ENCODE peak calls at places on chromosomes 4 and X, in four cellular contexts. One of them, this sample, is unnamed.

GRCh38 chrX:37755073-37755472 is 24.8 kb upstream of the CYBB start:
- DNase-seq in K562: peak
- DNase-seq in HepG2: no peak
- DNase-seq in H1: no peak
- DNase-seq in this sample: no peak

GRCh38 chrX:136880003-136880451 is 498 bp downstream of the RBMX start:
- DNase-seq in K562: peak
- DNase-seq in HepG2: no peak
- DNase-seq in H1: peak
- DNase-seq in this sample: no peak

GRCh38 chrX:66892004-66892403 is 253.1 kb upstream of the EDA2R start:
- DNase-seq in K562: no peak
- DNase-seq in HepG2: no peak
- DNase-seq in H1: no peak
- DNase-seq in this sample: no peak

GRCh38 chrX:10795721-10796120 is 175.3 kb upstream of the MID1 start:
- DNase-seq in K562: no peak
- DNase-seq in HepG2: no peak
- DNase-seq in H1: no peak
- DNase-seq in this sample: no peak

GRCh38 chrX:100625985-100626491 is 10.6 kb downstream of the TSPAN6 start:
- DNase-seq in K562: no peak
- DNase-seq in HepG2: no peak
- DNase-seq in H1: no peak
- DNase-seq in this sample: no peak

GRCh38 chrX:15107367-15107988 is 162.4 kb downstream of the ASB9 start:
- DNase-seq in K562: no peak
- DNase-seq in HepG2: no peak
- DNase-seq in H1: no peak
- DNase-seq in this sample: no peak

GRCh38 chr4:60744767-60745166 is 455.4 kb upstream of the ADGRL3 start:
- DNase-seq in K562: no peak
- DNase-seq in HepG2: no peak
- DNase-seq in H1: no peak
- DNase-seq in this sample: peak

GRCh38 chrX:41846714-41847113 is 76.6 kb downstream of the CASK start:
- DNase-seq in K562: no peak
- DNase-seq in HepG2: no peak
- DNase-seq in H1: no peak
- DNase-seq in this sample: no peak

GRCh38 chrX:18354369-18355329 is at the start of gene SCML2:
- DNase-seq in K562: peak
- DNase-seq in HepG2: peak
- DNase-seq in H1: peak
- DNase-seq in this sample: peak

GRCh38 chrX:87338510-87338909 is 179.1 kb upstream of the KLHL4 start:
- DNase-seq in K562: peak
- DNase-seq in HepG2: peak
- DNase-seq in H1: no peak
- DNase-seq in this sample: no peak

GRCh38 chrX:115330498-115331138 is 41.1 kb downstream of the LUZP4 start:
- DNase-seq in K562: peak
- DNase-seq in HepG2: peak
- DNase-seq in H1: no peak
- DNase-seq in this sample: peak

GRCh38 chrX:6701085-6701484 is 166.2 kb upstream of the VCX3A start:
- DNase-seq in K562: no peak
- DNase-seq in HepG2: no peak
- DNase-seq in H1: no peak
- DNase-seq in this sample: no peak

GRCh38 chrX:1385824-1386223 is 6.1 kb downstream of the SLC25A6 start:
- DNase-seq in K562: no peak
- DNase-seq in HepG2: no peak
- DNase-seq in H1: peak
- DNase-seq in this sample: peak

GRCh38 chr4:27121830-27122229 is 261.2 kb downstream of the STIM2 start:
- DNase-seq in K562: no peak
- DNase-seq in HepG2: no peak
- DNase-seq in H1: no peak
- DNase-seq in this sample: no peak

GRCh38 chr4:139849219-139849618 is 183.6 kb downstream of the MGST2 start:
- DNase-seq in K562: no peak
- DNase-seq in HepG2: peak
- DNase-seq in H1: no peak
- DNase-seq in this sample: no peak

GRCh38 chr4:66000500-66001117 is 330.3 kb upstream of the EPHA5 start:
- DNase-seq in K562: no peak
- DNase-seq in HepG2: no peak
- DNase-seq in H1: no peak
- DNase-seq in this sample: no peak

GRCh38 chr4:52560844-52561280 is 98.2 kb downstream of the USP46 start:
- DNase-seq in K562: no peak
- DNase-seq in HepG2: no peak
- DNase-seq in H1: no peak
- DNase-seq in this sample: no peak

GRCh38 chr4:26069218-26069617 is 155.2 kb downstream of the SMIM20 start:
- DNase-seq in K562: peak
- DNase-seq in HepG2: peak
- DNase-seq in H1: peak
- DNase-seq in this sample: no peak

DNA sequence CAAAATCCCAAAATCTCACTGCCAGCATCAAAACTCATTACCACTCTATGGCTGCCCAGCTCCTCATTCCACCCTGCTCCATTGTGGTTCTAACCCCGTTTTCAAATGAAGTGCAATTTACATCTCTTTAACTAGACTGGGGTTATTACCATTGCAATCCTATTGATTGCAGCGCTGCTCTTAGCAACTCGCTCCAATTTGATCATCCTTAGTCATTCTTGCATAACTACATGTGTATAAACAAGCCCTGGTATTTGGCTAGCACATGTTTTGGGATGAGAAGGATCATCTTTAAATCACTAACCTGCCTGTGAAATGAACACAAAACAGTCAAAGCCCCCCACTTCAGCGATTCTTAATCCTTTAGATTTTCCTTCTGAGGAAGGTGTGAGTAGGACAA is 340.1 kb upstream of the PPARGC1A start:
- DNase-seq in K562: no peak
- DNase-seq in HepG2: no peak
- DNase-seq in H1: no peak
- DNase-seq in this sample: no peak
- TF ChIP-seq CTCF in K562: no peak
- TF ChIP-seq CTCF in HepG2: no peak
- TF ChIP-seq CTCF in H1: no peak
- TF ChIP-seq CTCF in this sample: no peak

DNA sequence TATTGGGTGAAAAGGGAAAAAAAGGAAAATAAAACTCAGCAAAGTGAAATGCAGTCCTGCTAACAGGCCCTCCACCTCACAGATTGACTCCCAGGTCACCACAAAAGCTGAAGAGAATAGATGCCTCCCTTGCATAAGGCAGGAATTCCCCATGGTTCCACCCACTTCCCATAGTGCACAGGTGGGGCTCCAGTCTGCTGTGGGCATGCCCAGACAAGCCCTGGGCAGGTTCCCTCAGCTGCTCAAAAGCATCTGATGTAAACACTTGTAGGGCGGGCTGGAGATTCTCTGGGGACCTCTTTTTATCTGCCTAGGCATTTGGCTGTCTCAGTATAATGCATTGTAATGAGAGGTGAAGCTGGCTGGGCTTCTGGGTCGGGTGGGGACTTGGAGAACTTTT is 1231.4 kb downstream of the ADGRL3 start:
- DNase-seq in K562: no peak
- DNase-seq in HepG2: no peak
- DNase-seq in H1: no peak
- DNase-seq in this sample: no peak
- TF ChIP-seq ATF2 in K562: no peak
- TF ChIP-seq ATF2 in HepG2: no peak
- TF ChIP-seq ATF2 in H1: no peak
- TF ChIP-seq ATF2 in this sample: no peak

GRCh38 chrX:14038375-14039077 is 8.8 kb upstream of the GEMIN8 start:
- DNase-seq in K562: no peak
- DNase-seq in HepG2: no peak
- DNase-seq in H1: no peak
- DNase-seq in this sample: no peak

GRCh38 chrX:14043209-14043608 is 13.5 kb upstream of the GEMIN8 start:
- DNase-seq in K562: no peak
- DNase-seq in HepG2: peak
- DNase-seq in H1: no peak
- DNase-seq in this sample: no peak

GRCh38 chrX:14039344-14039743 is 9.7 kb upstream of the GEMIN8 start:
- DNase-seq in K562: peak
- DNase-seq in HepG2: peak
- DNase-seq in H1: no peak
- DNase-seq in this sample: peak
- TF ChIP-seq JUN in K562: no peak
- TF ChIP-seq JUN in HepG2: no peak
- TF ChIP-seq JUN in H1: no peak
- TF ChIP-seq JUN in this sample: no peak

DNA sequence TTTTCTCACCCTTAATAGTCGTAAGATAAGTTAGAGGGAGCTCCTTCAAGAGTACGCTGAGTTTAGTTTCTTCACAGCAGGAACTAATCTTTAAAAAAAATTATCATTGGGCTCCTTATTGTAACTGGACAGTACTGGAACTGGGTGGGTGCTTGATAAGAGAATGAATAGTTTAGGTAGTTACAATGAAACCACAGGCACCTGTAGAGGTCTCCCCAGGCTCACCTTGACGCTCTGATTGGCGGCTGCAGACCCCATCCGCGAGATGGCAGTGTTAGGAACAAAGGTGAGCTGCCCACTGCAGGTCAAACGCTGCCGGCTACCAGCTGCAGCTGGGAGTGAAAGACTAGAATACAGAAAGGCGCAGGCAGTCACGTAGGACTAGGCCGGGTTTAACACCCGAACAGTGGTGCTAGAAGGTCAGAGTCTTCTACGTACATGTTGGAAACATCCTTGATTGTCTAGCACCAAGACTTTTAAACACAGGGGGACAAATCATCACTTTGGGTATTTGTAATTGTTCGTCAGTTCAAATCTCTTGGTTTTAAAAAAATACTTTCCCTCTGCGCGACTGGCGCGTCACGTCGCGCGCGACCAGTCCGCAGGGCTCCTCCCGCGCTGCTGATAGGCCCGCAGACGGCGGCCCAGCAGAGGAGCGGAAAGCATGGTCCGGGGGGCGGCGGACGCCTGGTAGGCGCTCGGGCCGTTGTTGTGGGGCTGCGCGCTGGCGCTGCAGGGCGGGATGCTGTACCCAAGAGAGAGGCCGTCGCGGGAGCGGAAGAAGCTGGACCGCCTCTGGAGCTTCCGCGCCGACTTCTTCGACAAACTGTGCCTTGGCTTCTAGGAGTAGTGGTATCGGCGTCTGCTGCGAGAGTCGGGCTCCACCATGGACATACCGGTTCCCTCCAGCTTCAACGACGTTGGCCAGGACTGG is 45.6 kb downstream of the SMARCA5 start:
- DNase-seq in K562: peak
- DNase-seq in HepG2: peak
- DNase-seq in H1: peak
- DNase-seq in this sample: peak
- TF ChIP-seq CTCF in K562: peak
- TF ChIP-seq CTCF in HepG2: peak
- TF ChIP-seq CTCF in H1: peak
- TF ChIP-seq CTCF in this sample: peak

GRCh38 chr4:94978904-94979303 is 221.1 kb downstream of the BMPR1B start:
- DNase-seq in K562: no peak
- DNase-seq in HepG2: no peak
- DNase-seq in H1: no peak
- DNase-seq in this sample: no peak
- TF ChIP-seq ATF2 in K562: no peak
- TF ChIP-seq ATF2 in HepG2: no peak
- TF ChIP-seq ATF2 in H1: no peak
- TF ChIP-seq ATF2 in this sample: no peak

GRCh38 chrX:71936632-71937031 is 26.0 kb downstream of the NHSL2 start:
- DNase-seq in K562: no peak
- DNase-seq in HepG2: no peak
- DNase-seq in H1: no peak
- DNase-seq in this sample: no peak

GRCh38 chrX:71935542-71935941 is 24.9 kb downstream of the NHSL2 start:
- DNase-seq in K562: no peak
- DNase-seq in HepG2: no peak
- DNase-seq in H1: no peak
- DNase-seq in this sample: peak

GRCh38 chrX:71941771-71942170 is 31.1 kb downstream of the NHSL2 start:
- DNase-seq in K562: no peak
- DNase-seq in HepG2: no peak
- DNase-seq in H1: no peak
- DNase-seq in this sample: no peak

GRCh38 chrX:71941145-71941544 is 30.5 kb downstream of the NHSL2 start:
- DNase-seq in K562: no peak
- DNase-seq in HepG2: no peak
- DNase-seq in H1: no peak
- DNase-seq in this sample: no peak

GRCh38 chrX:71938371-71938770 is 27.7 kb downstream of the NHSL2 start:
- DNase-seq in K562: no peak
- DNase-seq in HepG2: no peak
- DNase-seq in H1: no peak
- DNase-seq in this sample: no peak
- TF ChIP-seq JUN in K562: no peak
- TF ChIP-seq JUN in HepG2: no peak
- TF ChIP-seq JUN in H1: no peak
- TF ChIP-seq JUN in this sample: no peak

DNA sequence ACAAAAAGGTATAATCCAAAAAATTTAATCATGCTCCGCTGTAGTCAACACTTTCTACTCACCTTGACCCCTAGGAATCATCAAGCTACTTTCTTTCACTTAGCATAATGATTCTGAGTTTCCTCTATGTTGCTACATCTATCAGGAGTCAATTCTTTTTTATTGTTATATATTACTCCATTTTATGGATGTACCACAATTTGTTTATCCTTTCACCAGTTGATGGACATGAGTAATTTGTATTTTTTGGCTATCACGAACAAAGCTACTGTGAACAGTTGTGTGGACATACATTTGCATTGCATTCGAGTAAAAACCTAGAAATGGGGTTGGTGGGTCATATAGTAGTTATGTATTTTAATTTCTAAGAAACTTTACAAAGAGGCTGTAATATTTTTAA is 102.9 kb downstream of the PRSS12 start:
- DNase-seq in K562: no peak
- DNase-seq in HepG2: no peak
- DNase-seq in H1: no peak
- DNase-seq in this sample: no peak
- TF ChIP-seq CTCF in K562: no peak
- TF ChIP-seq CTCF in HepG2: no peak
- TF ChIP-seq CTCF in H1: no peak
- TF ChIP-seq CTCF in this sample: no peak

GRCh38 chr4:44320833-44321232 is 127.8 kb downstream of the KCTD8 start:
- DNase-seq in K562: no peak
- DNase-seq in HepG2: no peak
- DNase-seq in H1: no peak
- DNase-seq in this sample: no peak

DNA sequence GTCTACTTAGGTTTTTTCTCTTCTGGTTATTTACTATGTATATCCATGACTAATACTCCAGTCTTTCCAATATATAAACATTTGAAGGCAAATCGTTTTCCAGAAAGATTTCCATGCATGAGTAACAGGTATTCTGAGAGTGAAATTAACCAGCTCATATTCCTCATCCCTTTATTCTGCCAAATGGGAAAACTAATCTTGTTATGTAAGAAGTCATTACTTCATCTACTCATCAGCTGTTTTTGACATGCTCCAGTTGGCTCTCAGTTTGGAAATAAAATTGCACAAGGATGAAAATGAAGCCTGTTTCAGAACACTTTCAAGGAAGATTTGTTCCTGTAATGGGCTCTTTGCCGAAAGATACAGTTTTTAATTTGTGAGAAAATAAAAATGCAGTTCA is 121.9 kb downstream of the KCTD8 start:
- DNase-seq in K562: no peak
- DNase-seq in HepG2: no peak
- DNase-seq in H1: no peak
- DNase-seq in this sample: no peak
- TF ChIP-seq ATF2 in K562: no peak
- TF ChIP-seq ATF2 in HepG2: no peak
- TF ChIP-seq ATF2 in H1: no peak
- TF ChIP-seq ATF2 in this sample: no peak

This sample was measured in WTC11.